ENCODE peak calls at places on chromosomes 13 and 19, in nine cellular contexts. M, S, U, K, X, Q, E, L and F are unnamed samples.

GRCh38 chr19:46759817-46760333 is 13.6 kb upstream of the STRN4 start:
- DNase-seq in M (no peak), S (no peak), U (no peak), K (peak), X (peak), Q (peak), E (no peak), L (no peak), F (no peak)

GRCh38 chr13:68806125-68806524 is 1301.5 kb upstream of the ATXN8OS start:
- DNase-seq in M (no peak), S (no peak), U (no peak), K (no peak), X (no peak), Q (no peak), E (no peak), L (no peak), F (no peak)

GRCh38 chr13:110913322-110913721 is 1.5 kb downstream of the ANKRD10 start:
- DNase-seq in M (peak), S (no peak), U (peak), K (peak), X (no peak), Q (no peak), E (peak), L (no peak), F (no peak)

GRCh38 chr19:5152767-5153532 is 184.0 kb downstream of the KDM4B start:
- DNase-seq in M (no peak), S (no peak), U (no peak), K (no peak), X (no peak), Q (no peak), E (no peak), L (no peak), F (no peak)

GRCh38 chr19:17830567-17831418 is 9.5 kb upstream of the INSL3 start:
- DNase-seq in M (peak), S (peak), U (peak), K (peak), X (peak), Q (peak), E (peak), L (peak), F (no peak)

GRCh38 chr19:10471909-10472308 is 31.2 kb downstream of the KEAP1 start:
- DNase-seq in M (peak), S (no peak), U (no peak), K (peak), X (peak), Q (no peak), E (no peak), L (no peak), F (no peak)

GRCh38 chr13:75372517-75372916 is 109.5 kb downstream of the TBC1D4 start:
- DNase-seq in M (peak), S (no peak), U (no peak), K (peak), X (peak), Q (no peak), E (peak), L (no peak), F (no peak)

GRCh38 chr13:78816592-78816991 is 157.6 kb upstream of the OBI1 start:
- DNase-seq in M (no peak), S (no peak), U (no peak), K (no peak), X (no peak), Q (no peak), E (no peak), L (no peak), F (no peak)

GRCh38 chr13:24652346-24652745 is 27.9 kb upstream of the ATP12A start:
- DNase-seq in M (no peak), S (no peak), U (no peak), K (no peak), X (no peak), Q (no peak), E (no peak), L (no peak), F (no peak)

GRCh38 chr19:51127755-51128154 is 3.0 kb downstream of the SIGLEC9 start:
- DNase-seq in M (peak), S (no peak), U (peak), K (peak), X (peak), Q (no peak), E (no peak), L (no peak), F (no peak)

GRCh38 chr13:114161644-114162532 is 17.2 kb upstream of the CFAP97D2 start:
- DNase-seq in M (peak), S (peak), U (peak), K (no peak), X (peak), Q (peak), E (no peak), L (no peak), F (peak)

GRCh38 chr13:60887711-60888110 is 490.7 kb downstream of the TDRD3 start:
- DNase-seq in M (no peak), S (no peak), U (no peak), K (no peak), X (no peak), Q (no peak), E (no peak), L (no peak), F (no peak)

GRCh38 chr19:5968431-5969373 is 9.2 kb downstream of the RANBP3 start:
- DNase-seq in M (no peak), S (no peak), U (no peak), K (no peak), X (no peak), Q (no peak), E (no peak), L (no peak), F (no peak)

GRCh38 chr13:49549289-49549688 is 36.1 kb downstream of the RCBTB1 start:
- DNase-seq in M (no peak), S (no peak), U (no peak), K (no peak), X (no peak), Q (no peak), E (no peak), L (no peak), F (no peak)

GRCh38 chr13:79782541-79783216 is 301.7 kb downstream of the NDFIP2 start:
- DNase-seq in M (no peak), S (no peak), U (no peak), K (peak), X (peak), Q (peak), E (peak), L (peak), F (no peak)

GRCh38 chr19:50835785-50836542 is 2.6 kb upstream of the KLK15 start:
- DNase-seq in M (peak), S (peak), U (peak), K (peak), X (peak), Q (peak), E (peak), L (peak), F (peak)

GRCh38 chr19:7869453-7869909 is 4.7 kb downstream of the PRR36 start:
- DNase-seq in M (peak), S (peak), U (peak), K (peak), X (no peak), Q (peak), E (peak), L (peak), F (no peak)

GRCh38 chr13:74641586-74641985 is 507.4 kb upstream of the KLF12 start:
- DNase-seq in M (peak), S (no peak), U (no peak), K (peak), X (peak), Q (no peak), E (no peak), L (no peak), F (no peak)

GRCh38 chr13:97226788-97227627 is 4.9 kb downstream of the MBNL2 start:
- DNase-seq in M (no peak), S (no peak), U (peak), K (no peak), X (no peak), Q (no peak), E (no peak), L (no peak), F (no peak)

GRCh38 chr13:31964168-31964567 is 67.4 kb upstream of the FRY start:
- DNase-seq in M (no peak), S (no peak), U (no peak), K (no peak), X (no peak), Q (no peak), E (no peak), L (no peak), F (no peak)

GRCh38 chr19:51333836-51334460 is 8.0 kb downstream of the VSIG10L start:
- DNase-seq in M (peak), S (no peak), U (no peak), K (no peak), X (no peak), Q (no peak), E (no peak), L (no peak), F (no peak)

GRCh38 chr13:41492432-41493267 is 35.3 kb downstream of the RGCC start:
- DNase-seq in M (no peak), S (no peak), U (no peak), K (no peak), X (no peak), Q (no peak), E (no peak), L (no peak), F (no peak)

GRCh38 chr13:111213964-111214726 is 99.0 kb downstream of the ARHGEF7 start:
- DNase-seq in M (no peak), S (no peak), U (no peak), K (no peak), X (no peak), Q (no peak), E (no peak), L (no peak), F (no peak)

GRCh38 chr13:45209229-45209628 is 8.4 kb upstream of the KCTD4 start:
- DNase-seq in M (peak), S (no peak), U (no peak), K (peak), X (peak), Q (no peak), E (no peak), L (no peak), F (no peak)
- TF ChIP-seq CTCF in M (no peak), S (no peak), U (no peak), K (no peak), X (no peak), Q (no peak), E (no peak), L (no peak), F (no peak)

GRCh38 chr13:86870388-86870966 is 800.7 kb upstream of the SLITRK5 start:
- DNase-seq in M (peak), S (no peak), U (no peak), K (peak), X (peak), Q (no peak), E (peak), L (no peak), F (no peak)
- TF ChIP-seq CTCF in M (peak), S (peak), U (peak), K (peak), X (peak), Q (no peak), E (peak), L (peak), F (no peak)

GRCh38 chr19:49481020-49481683 is 6.3 kb upstream of the RPL13A start:
- DNase-seq in M (no peak), S (no peak), U (no peak), K (no peak), X (no peak), Q (no peak), E (no peak), L (no peak), F (no peak)
- TF ChIP-seq CTCF in M (no peak), S (no peak), U (no peak), K (no peak), X (no peak), Q (no peak), E (no peak), L (no peak), F (no peak)

GRCh38 chr19:31718041-31718440 is 368.8 kb upstream of the TSHZ3 start:
- DNase-seq in M (no peak), S (no peak), U (no peak), K (peak), X (peak), Q (no peak), E (no peak), L (no peak), F (no peak)
- TF ChIP-seq CTCF in M (no peak), S (no peak), U (no peak), K (no peak), X (no peak), Q (no peak), E (no peak), L (no peak), F (no peak)

DNA sequence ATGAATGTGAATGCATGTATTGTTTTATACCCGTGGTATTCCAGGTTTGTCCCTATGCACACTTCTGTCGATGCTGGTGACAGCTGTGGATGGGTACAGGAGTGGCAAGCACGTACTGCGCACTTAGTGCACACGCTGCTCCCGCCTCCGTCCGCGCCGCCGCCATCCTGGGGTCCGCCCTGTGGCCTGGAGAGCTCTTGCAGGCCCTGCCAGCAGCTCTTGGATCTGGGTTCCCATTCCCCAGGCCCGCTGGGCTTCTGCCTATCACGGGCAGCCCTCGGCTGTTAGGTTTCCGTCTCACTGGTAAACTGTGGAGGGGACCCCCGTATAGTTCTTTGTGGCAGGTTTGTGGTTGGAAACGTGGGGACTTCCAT is 4.0 kb downstream of the GNA11 start:
- DNase-seq in M (no peak), S (no peak), U (no peak), K (peak), X (peak), Q (peak), E (no peak), L (no peak), F (no peak)
- TF ChIP-seq CTCF in M (no peak), S (no peak), U (peak), K (peak), X (no peak), Q (peak), E (no peak), L (no peak), F (no peak)

DNA sequence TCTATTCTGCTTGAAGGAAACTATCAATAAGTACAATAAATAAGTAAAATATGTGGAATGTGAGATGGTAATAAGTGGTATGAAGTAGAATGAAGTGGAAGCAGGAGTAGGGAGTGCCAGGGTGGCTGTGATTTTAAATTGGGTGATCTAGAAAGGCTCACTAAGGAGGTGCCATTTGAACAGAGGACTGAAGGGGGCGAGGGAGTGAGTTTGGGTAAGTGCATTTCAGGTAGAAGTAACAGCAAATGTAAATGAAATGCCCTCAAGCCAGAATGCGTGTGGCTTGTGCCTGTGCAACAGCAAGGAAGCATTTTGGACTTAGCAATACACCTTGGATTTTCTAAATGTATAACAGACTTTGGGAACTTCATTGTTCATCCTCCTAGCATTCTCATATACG is 77.1 kb downstream of the CCNA1 start:
- DNase-seq in M (peak), S (no peak), U (no peak), K (no peak), X (no peak), Q (no peak), E (peak), L (no peak), F (no peak)
- TF ChIP-seq CTCF in M (peak), S (no peak), U (no peak), K (no peak), X (no peak), Q (no peak), E (peak), L (peak), F (no peak)

DNA sequence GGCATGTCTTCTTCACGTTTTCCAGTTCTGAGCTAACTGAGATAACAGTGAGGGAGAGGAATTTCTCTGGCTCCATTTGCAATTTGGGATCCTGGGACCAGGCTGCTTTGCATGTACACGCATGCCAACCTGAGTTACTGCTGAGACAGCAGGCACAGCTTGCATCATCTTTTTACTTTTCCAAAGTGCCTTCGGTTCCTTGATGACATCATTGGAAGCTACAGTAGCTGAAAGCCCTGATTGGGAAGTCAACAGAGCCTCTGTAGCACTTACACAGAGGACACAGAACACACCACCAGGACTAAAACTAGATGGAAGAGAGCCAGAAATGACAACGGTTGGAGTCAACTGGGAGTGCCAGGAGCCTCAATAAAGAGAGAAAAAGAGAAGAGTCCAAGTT is 399.1 kb upstream of the GPC6 start:
- DNase-seq in M (no peak), S (no peak), U (no peak), K (no peak), X (no peak), Q (no peak), E (no peak), L (no peak), F (no peak)
- TF ChIP-seq CTCF in M (no peak), S (no peak), U (no peak), K (no peak), X (no peak), Q (no peak), E (no peak), L (no peak), F (no peak)

GRCh38 chr13:51222510-51223283 is 499 bp downstream of the FAM124A start:
- DNase-seq in M (peak), S (no peak), U (no peak), K (no peak), X (no peak), Q (no peak), E (peak), L (no peak), F (no peak)
- TF ChIP-seq CTCF in M (peak), S (no peak), U (no peak), K (peak), X (no peak), Q (no peak), E (no peak), L (no peak), F (no peak)

DNA sequence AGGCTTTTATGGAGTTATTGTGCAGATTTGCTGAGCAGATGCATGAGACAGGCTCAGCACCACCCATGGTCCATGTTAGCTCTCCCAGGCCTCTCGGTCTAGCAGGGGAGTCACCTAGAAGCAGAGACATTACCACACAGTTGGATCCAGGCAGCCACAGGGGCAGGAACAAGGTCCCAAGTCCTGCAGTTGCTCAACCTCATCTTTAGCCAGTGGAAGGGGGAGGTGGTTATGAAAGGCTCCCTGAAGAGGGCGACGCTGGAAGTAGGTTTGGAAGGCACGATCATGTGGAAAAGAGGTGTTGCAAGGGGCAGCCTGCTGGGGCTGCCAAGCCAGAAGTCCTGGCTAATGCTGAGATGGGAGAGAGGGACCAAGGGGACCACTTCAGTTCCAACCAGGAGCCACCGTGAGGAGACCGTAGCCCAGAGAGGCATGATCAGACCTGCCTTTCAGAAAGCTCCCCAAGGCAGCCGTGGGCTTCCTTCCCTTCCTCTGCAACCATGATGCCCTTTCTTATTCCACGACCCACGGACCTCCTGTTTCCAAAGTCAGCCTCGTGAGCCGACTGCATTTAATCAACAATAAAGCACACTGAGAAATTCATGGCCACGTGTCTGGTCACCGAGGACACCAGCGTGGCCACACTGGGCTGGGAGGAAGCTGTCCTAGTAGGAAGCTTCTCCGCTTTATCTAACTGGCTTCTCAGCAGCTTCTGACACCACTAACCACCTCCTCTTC is 2.5 kb downstream of the AP1M1 start:
- DNase-seq in M (no peak), S (no peak), U (no peak), K (peak), X (peak), Q (peak), E (no peak), L (no peak), F (no peak)
- TF ChIP-seq CTCF in M (peak), S (no peak), U (no peak), K (no peak), X (peak), Q (no peak), E (no peak), L (no peak), F (no peak)